ENCODE peak calls at places on chromosomes 2 and 18, in eight cellular contexts. T is IMR-90, X is stomach, S is breast epithelium, A is heart left ventricle, P is A549, R is testis, N is right lobe of liver. D is an unnamed sample. For H3K4me1, the result is how much of the 10 kb centered on the place peaks cover.

GRCh38 chr2:229089806-229090205 is 181.3 kb downstream of the PID1 start:
- DNase-seq in T (no peak), N (no peak), A (no peak), P (no peak), S (no peak), R (no peak), X (no peak), D (no peak)

GRCh38 chr2:238060096-238060541 is 682 bp upstream of the SCLY start:
- DNase-seq in R (peak), S (no peak), P (no peak), N (no peak), X (no peak), A (no peak), T (peak), D (no peak)

GRCh38 chr2:209577376-209578357 is 153.8 kb downstream of the MAP2 start:
- DNase-seq in S (no peak), N (no peak), P (peak), T (peak), R (no peak), X (no peak), A (no peak), D (no peak)

GRCh38 chr2:10405441-10405840 is 42.7 kb downstream of the ODC1 start:
- DNase-seq in R (peak), P (peak), T (peak), A (peak), N (no peak), S (peak), X (no peak), D (no peak)

GRCh38 chr2:239289545-239289944 is 111.3 kb downstream of the HDAC4 start:
- DNase-seq in R (peak), A (peak), T (no peak), S (no peak), N (no peak), P (no peak), X (no peak), D (no peak)

GRCh38 chr2:61328707-61329251 is 142.1 kb downstream of the USP34 start:
- DNase-seq in N (no peak), R (no peak), A (no peak), P (peak), X (no peak), S (no peak), T (peak), D (no peak)

GRCh38 chr2:200750323-200750910 is 61.3 kb upstream of the BZW1 start:
- DNase-seq in A (no peak), X (no peak), R (no peak), T (no peak), S (no peak), N (no peak), P (no peak), D (no peak)

GRCh38 chr2:172888704-172889103 is 153.1 kb downstream of the RAPGEF4 start:
- DNase-seq in R (no peak), X (no peak), P (no peak), T (no peak), N (no peak), A (no peak), S (no peak), D (peak)

GRCh38 chr2:169664600-169664977 is 29.6 kb downstream of the CFAP210 start:
- DNase-seq in S (no peak), R (no peak), X (no peak), A (no peak), P (no peak), N (no peak), T (peak), D (no peak)

GRCh38 chr2:156803243-156803642 is 367.1 kb downstream of the GPD2 start:
- DNase-seq in X (no peak), P (no peak), N (peak), R (no peak), T (no peak), A (no peak), S (no peak), D (no peak)

GRCh38 chr18:36408606-36409005 is 111.1 kb downstream of the FHOD3 start:
- DNase-seq in P (no peak), T (no peak), N (no peak), X (no peak), S (no peak), R (no peak), A (no peak), D (peak)
- H3K4me1 ChIP-seq in P (under half), T (under half), N (under half), X (under half), S (under half), R (under half), A (under half), D (under half)

DNA sequence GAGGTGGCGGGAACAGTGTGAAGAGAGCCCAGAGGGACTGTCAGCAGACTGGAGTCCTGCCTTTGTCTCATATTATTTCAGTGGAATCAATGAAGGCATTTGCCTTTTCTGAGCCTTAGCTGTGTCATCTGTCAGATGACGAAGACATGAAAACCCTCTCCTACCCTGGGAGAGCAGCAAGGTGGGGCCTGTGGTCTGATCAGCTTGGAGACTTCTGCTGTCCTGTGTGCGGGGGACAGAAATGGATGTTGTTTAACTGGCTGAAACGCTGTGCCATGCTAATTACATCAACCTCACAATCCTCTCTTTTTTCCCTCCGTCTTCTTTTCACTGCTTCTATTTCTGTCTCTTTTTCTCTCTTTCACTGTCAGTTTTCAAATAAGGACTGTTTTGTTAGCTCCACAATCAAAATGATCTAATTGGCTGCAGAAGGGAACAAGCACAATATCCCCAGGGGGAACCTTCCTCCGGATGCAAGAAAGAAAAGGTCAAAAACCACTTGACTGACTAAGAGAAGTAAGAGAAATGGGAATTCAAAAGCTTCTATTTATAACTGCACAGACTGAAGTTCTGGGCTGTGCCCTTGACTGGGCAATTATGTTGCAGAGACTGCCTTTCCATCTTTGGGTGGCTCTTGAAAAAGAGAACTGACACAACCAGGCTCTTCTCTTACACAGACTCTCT is 340.1 kb downstream of the CLIP4 start:
- DNase-seq in T (no peak), S (no peak), N (no peak), X (no peak), P (no peak), R (peak), A (no peak), D (no peak)
- H3K4me3 ChIP-seq in T (no peak), S (no peak), N (no peak), X (no peak), P (no peak), R (no peak), A (no peak), D (no peak)

GRCh38 chr18:8747440-8747937 is 42.1 kb downstream of the MTCL1 start:
- DNase-seq in R (no peak), A (no peak), X (no peak), P (peak), T (peak), N (no peak), S (no peak), D (no peak)
- TF ChIP-seq POLR2A in R (no peak), A (no peak), X (no peak), P (no peak), T (peak), N (no peak), S (no peak), D (no peak)

DNA sequence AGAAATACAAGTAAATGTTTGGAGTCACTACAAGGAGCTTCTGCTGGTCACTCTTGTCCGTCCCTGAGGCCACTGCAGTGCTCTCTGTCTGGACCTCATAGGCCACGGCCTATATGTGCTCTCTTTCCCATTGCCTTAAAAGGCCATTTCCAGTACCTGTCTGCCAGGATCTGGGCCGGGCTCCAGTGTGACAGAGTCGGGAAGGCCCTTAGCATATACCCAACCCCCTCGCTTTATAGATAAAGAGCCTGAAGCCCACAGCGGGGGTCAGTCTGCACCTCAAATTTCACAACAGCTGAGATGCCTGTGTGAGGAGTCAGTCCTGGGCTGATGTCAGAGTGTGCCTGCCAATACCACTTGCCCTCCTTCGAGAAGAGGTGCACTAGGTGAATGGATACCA is 39.9 kb downstream of the ADD2 start:
- DNase-seq in N (no peak), A (no peak), T (no peak), P (no peak), X (no peak), R (no peak), S (no peak), D (no peak)
- H3K4me1 ChIP-seq in N (under half), A (under half), T (under half), P (under half), X (under half), R (under half), S (under half), D (under half)

GRCh38 chr2:218985325-218986091 is 524 bp upstream of the FEV start:
- DNase-seq in X (no peak), T (no peak), P (no peak), R (no peak), N (no peak), S (no peak), A (no peak), D (no peak)

GRCh38 chr2:218983971-218984238 is 1.1 kb downstream of the FEV start:
- DNase-seq in R (no peak), N (no peak), S (no peak), P (no peak), T (no peak), X (no peak), A (no peak), D (no peak)

GRCh38 chr2:218986148-218986761 is 1.3 kb upstream of the FEV start:
- DNase-seq in N (no peak), X (no peak), A (no peak), P (no peak), S (no peak), T (no peak), R (no peak), D (no peak)

GRCh38 chr2:218984239-218985020 is 554 bp downstream of the FEV start:
- DNase-seq in S (no peak), A (no peak), N (no peak), T (no peak), R (no peak), X (no peak), P (no peak), D (no peak)

GRCh38 chr2:218985021-218985324 is at the start of gene FEV:
- DNase-seq in A (no peak), R (no peak), X (no peak), N (no peak), S (no peak), P (no peak), T (no peak), D (no peak)
- H3K4me3 ChIP-seq in A (peak), R (peak), X (peak), N (no peak), S (no peak), P (peak), T (no peak), D (peak)

DNA sequence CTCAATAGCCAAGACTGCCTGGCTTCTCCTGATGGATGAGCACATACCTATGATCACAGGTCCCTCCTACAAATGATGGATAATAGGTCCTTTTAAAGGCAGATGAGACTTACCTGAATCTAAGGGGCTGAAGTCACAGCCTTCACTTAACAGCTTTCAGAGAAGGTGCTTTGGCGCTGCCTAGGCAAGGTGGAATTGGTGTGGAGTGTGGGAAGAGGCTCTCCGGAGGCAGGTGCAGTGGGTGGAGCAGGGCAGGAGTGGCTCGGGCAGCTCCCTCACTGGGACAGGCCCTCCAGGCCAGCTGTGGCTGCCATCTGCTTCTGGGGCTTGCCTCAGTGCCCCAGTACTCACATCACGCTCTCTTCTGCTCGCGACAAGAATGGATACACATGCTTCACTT is 99.0 kb upstream of the TPO start:
- DNase-seq in X (no peak), S (no peak), N (no peak), T (no peak), R (no peak), P (no peak), A (no peak), D (no peak)
- TF ChIP-seq POLR2A in X (no peak), S (no peak), N (no peak), T (no peak), R (no peak), P (no peak), A (no peak), D (no peak)

DNA sequence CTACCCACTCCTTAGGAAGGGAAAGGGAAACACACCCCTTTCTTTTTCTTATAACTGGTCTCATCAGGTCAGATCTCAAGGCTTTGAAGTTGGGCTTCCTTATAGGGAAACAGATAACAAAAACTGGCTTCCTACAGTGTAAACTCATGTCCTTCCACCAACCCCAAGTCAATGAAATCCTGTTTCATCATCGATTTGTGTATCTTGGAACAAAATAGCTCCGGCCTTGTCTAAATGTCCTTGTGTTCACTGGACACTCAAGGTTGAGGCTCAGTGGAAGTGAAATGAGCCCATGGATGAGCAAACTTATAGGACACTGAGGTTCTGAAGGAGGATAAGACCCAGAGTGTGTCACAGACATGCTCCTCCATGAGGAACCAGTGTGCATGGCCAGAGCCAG is 156.1 kb upstream of the REV1 start:
- DNase-seq in T (no peak), R (no peak), S (no peak), A (no peak), X (no peak), P (no peak), N (no peak), D (peak)
- H3K4me1 ChIP-seq in T (under half), R (under half), S (under half), A (under half), X (under half), P (under half), N (under half), D (under half)

GRCh38 chr2:216774180-216774579 is 78.8 kb upstream of the IGFBP5 start:
- DNase-seq in R (no peak), N (no peak), S (no peak), A (no peak), X (no peak), P (no peak), T (no peak), D (no peak)
- H3K4me3 ChIP-seq in R (no peak), N (no peak), S (no peak), A (peak), X (no peak), P (no peak), T (no peak), D (no peak)

GRCh38 chr2:30217644-30218361 is 13.5 kb upstream of the LBH start:
- DNase-seq in N (no peak), A (peak), T (no peak), P (no peak), X (peak), S (peak), R (no peak), D (no peak)
- TF ChIP-seq POLR2A in N (no peak), A (no peak), T (no peak), P (no peak), X (no peak), S (no peak), R (no peak), D (no peak)